ENCODE peak calls at places on chromosomes 16 and 17, in four cellular contexts. Y is mesendoderm; F is endothelial cell of umbilical vein; P is activated gamma-delta T cell treated with anti-CD3 and anti-CD28 coated beads, Interleukin-2, amount 50 U/mL, for 16 hours. J is an unnamed sample.

GRCh38 chr17:2789700-2790099 is 6.5 kb upstream of the RAP1GAP2 start:
- DNase-seq in Y (no peak), F (no peak), P (no peak), J (no peak)

GRCh38 chr16:50528820-50529219 is 19.4 kb upstream of the NKD1 start:
- DNase-seq in P (no peak), F (no peak), Y (no peak), J (no peak)

GRCh38 chr16:67077871-67078270 is 31.9 kb upstream of the PHAF1 start:
- DNase-seq in F (no peak), P (no peak), Y (no peak), J (no peak)

GRCh38 chr17:47955497-47956461 is 1.9 kb downstream of the PRR15L start:
- DNase-seq in P (no peak), F (no peak), Y (no peak), J (no peak)

GRCh38 chr17:66488874-66489273 is 186.5 kb downstream of the PRKCA start:
- DNase-seq in F (no peak), P (no peak), Y (no peak), J (no peak)

GRCh38 chr17:79621151-79621940 is 10.5 kb upstream of the RBFOX3 start:
- DNase-seq in P (no peak), F (no peak), Y (no peak), J (no peak)

GRCh38 chr16:55144656-55145055 is 179.3 kb upstream of the IRX6 start:
- DNase-seq in P (no peak), F (no peak), Y (no peak), J (no peak)

GRCh38 chr17:76582660-76583059 is 3.0 kb downstream of the ST6GALNAC2 start:
- DNase-seq in F (no peak), P (no peak), Y (no peak), J (no peak)

GRCh38 chr17:76279742-76280287 is 14.7 kb downstream of the UBALD2 start:
- DNase-seq in Y (no peak), P (no peak), F (no peak), J (no peak)

GRCh38 chr16:11691235-11691634 is 23.0 kb downstream of the SNN start:
- DNase-seq in Y (no peak), P (no peak), F (no peak), J (no peak)

J was measured in A172.